ENCODE peak calls at places on chromosome 4, in four cellular contexts. One of them, this sample, is unnamed.

GRCh38 chr4:184568770-184569169 is 80.5 kb downstream of the CASP3 start:
- DNase-seq in choroid plexus epithelial cell: no peak
- DNase-seq in ovary: no peak
- DNase-seq in endothelial cell: no peak
- DNase-seq in this sample: no peak

GRCh38 chr4:153045111-153045982 is 109.2 kb downstream of the FHDC1 start:
- DNase-seq in choroid plexus epithelial cell: no peak
- DNase-seq in ovary: no peak
- DNase-seq in endothelial cell: no peak
- DNase-seq in this sample: no peak

GRCh38 chr4:25861951-25862410 is 807 bp downstream of the SEL1L3 start:
- DNase-seq in choroid plexus epithelial cell: peak
- DNase-seq in ovary: peak
- DNase-seq in endothelial cell: peak
- DNase-seq in this sample: peak

GRCh38 chr4:83639849-83640493 is 104.1 kb downstream of the GPAT3 start:
- DNase-seq in choroid plexus epithelial cell: peak
- DNase-seq in ovary: no peak
- DNase-seq in endothelial cell: peak
- DNase-seq in this sample: peak

GRCh38 chr4:101730291-101731117 is 60.0 kb upstream of the BANK1 start:
- DNase-seq in choroid plexus epithelial cell: peak
- DNase-seq in ovary: peak
- DNase-seq in endothelial cell: peak
- DNase-seq in this sample: peak

GRCh38 chr4:125244848-125245450 is 69.8 kb upstream of the FAT4 start:
- DNase-seq in choroid plexus epithelial cell: peak
- DNase-seq in ovary: no peak
- DNase-seq in endothelial cell: no peak
- DNase-seq in this sample: no peak

GRCh38 chr4:145827885-145828284 is 110.7 kb downstream of the ZNF827 start:
- DNase-seq in choroid plexus epithelial cell: no peak
- DNase-seq in ovary: no peak
- DNase-seq in endothelial cell: no peak
- DNase-seq in this sample: no peak

GRCh38 chr4:76195326-76195725 is 18.3 kb downstream of the SCARB2 start:
- DNase-seq in choroid plexus epithelial cell: peak
- DNase-seq in ovary: no peak
- DNase-seq in endothelial cell: no peak
- DNase-seq in this sample: no peak

GRCh38 chr4:105112274-105112673 is 34.4 kb upstream of the TET2 start:
- DNase-seq in choroid plexus epithelial cell: no peak
- DNase-seq in ovary: no peak
- DNase-seq in endothelial cell: no peak
- DNase-seq in this sample: no peak

DNA sequence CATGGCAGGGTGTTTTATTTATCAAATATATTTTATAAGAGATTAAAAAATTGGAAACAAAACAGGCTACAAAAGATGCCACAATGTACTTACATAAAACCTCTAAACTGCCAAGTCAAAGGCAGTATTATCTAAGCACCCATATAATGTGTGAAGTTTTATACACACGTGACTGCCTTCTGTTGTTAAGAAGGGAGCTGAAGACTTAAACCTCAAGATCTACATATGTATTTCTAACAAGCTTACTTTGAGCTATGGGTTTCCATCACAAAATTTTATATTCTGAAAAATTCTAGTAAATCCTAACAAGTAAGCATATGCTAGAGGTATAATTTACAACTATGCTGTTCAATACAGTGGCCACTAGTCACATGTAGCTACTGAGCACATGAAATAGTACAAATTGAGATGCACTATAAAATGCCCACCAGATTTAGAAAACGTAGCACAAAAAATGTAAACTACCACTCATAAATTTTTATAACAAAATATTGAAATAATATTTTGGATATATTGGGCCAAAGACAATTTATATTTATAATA is 9.8 kb downstream of the ATP8A1 start:
- DNase-seq in choroid plexus epithelial cell: no peak
- DNase-seq in ovary: no peak
- DNase-seq in endothelial cell: no peak
- DNase-seq in this sample: no peak
- TF ChIP-seq CTCF in choroid plexus epithelial cell: no peak
- TF ChIP-seq CTCF in ovary: no peak
- TF ChIP-seq CTCF in endothelial cell: no peak
- TF ChIP-seq CTCF in this sample: no peak

GRCh38 chr4:110853242-110853641 is 230.4 kb upstream of the PITX2 start:
- DNase-seq in choroid plexus epithelial cell: no peak
- DNase-seq in ovary: no peak
- DNase-seq in endothelial cell: no peak
- DNase-seq in this sample: no peak

GRCh38 chr4:110854021-110854678 is 231.3 kb upstream of the PITX2 start:
- DNase-seq in choroid plexus epithelial cell: peak
- DNase-seq in ovary: no peak
- DNase-seq in endothelial cell: no peak
- DNase-seq in this sample: no peak

GRCh38 chr4:110850461-110851447 is 227.9 kb upstream of the PITX2 start:
- DNase-seq in choroid plexus epithelial cell: no peak
- DNase-seq in ovary: no peak
- DNase-seq in endothelial cell: no peak
- DNase-seq in this sample: no peak

GRCh38 chr4:110851989-110852388 is 229.1 kb upstream of the PITX2 start:
- DNase-seq in choroid plexus epithelial cell: no peak
- DNase-seq in ovary: no peak
- DNase-seq in endothelial cell: no peak
- DNase-seq in this sample: no peak

GRCh38 chr4:110852793-110853192 is 229.9 kb upstream of the PITX2 start:
- DNase-seq in choroid plexus epithelial cell: no peak
- DNase-seq in ovary: no peak
- DNase-seq in endothelial cell: no peak
- DNase-seq in this sample: no peak
- TF ChIP-seq CTCF in choroid plexus epithelial cell: no peak
- TF ChIP-seq CTCF in ovary: no peak
- TF ChIP-seq CTCF in endothelial cell: no peak
- TF ChIP-seq CTCF in this sample: no peak

GRCh38 chr4:176660561-176660960 is 132.2 kb downstream of the VEGFC start:
- DNase-seq in choroid plexus epithelial cell: no peak
- DNase-seq in ovary: no peak
- DNase-seq in endothelial cell: no peak
- DNase-seq in this sample: no peak
- TF ChIP-seq CTCF in choroid plexus epithelial cell: peak
- TF ChIP-seq CTCF in ovary: no peak
- TF ChIP-seq CTCF in endothelial cell: no peak
- TF ChIP-seq CTCF in this sample: no peak

GRCh38 chr4:78517050-78517652 is 34.4 kb upstream of the ANXA3 start:
- DNase-seq in choroid plexus epithelial cell: peak
- DNase-seq in ovary: no peak
- DNase-seq in endothelial cell: no peak
- DNase-seq in this sample: no peak
- TF ChIP-seq CTCF in choroid plexus epithelial cell: peak
- TF ChIP-seq CTCF in ovary: no peak
- TF ChIP-seq CTCF in endothelial cell: peak
- TF ChIP-seq CTCF in this sample: peak

GRCh38 chr4:12674184-12674583 is 810.0 kb downstream of the RAB28 start:
- DNase-seq in choroid plexus epithelial cell: no peak
- DNase-seq in ovary: no peak
- DNase-seq in endothelial cell: no peak
- DNase-seq in this sample: no peak

DNA sequence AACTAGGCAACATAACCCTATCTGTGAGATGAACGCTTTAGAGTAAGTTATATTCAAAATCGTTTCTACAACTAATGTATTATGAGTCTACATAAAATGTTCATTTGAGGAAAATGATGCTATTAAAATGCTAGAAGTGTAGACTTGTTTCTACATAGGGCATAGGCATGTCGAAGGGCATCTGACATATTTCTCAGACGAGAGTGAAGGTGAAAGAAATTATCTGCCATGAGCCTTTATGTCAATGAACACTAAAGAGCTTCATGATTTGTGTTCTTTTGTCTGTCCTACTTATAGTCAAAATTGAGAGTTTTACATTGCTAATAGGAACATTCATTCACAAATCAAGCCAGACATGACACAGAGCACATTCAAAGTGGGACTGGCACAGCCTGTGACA is 811.8 kb downstream of the RAB28 start:
- DNase-seq in choroid plexus epithelial cell: no peak
- DNase-seq in ovary: no peak
- DNase-seq in endothelial cell: no peak
- DNase-seq in this sample: no peak
- TF ChIP-seq CTCF in choroid plexus epithelial cell: no peak
- TF ChIP-seq CTCF in ovary: no peak
- TF ChIP-seq CTCF in endothelial cell: no peak
- TF ChIP-seq CTCF in this sample: no peak

This sample was measured in activated CD8-positive, alpha-beta T cell treated with anti-CD3 and anti-CD28 coated beads for 36 hours.